ENCODE peak calls at places on chromosomes 12 and 14, in four cellular contexts. W is sigmoid colon, N is suprapubic skin, C is HepG2. Q is an unnamed sample.

GRCh38 chr14:73661872-73662271 is 17.1 kb downstream of the DNAL1 start:
- DNase-seq in C (no peak), N (no peak), W (no peak), Q (no peak)

GRCh38 chr12:34363050-34363673 is 340.9 kb downstream of the ALG10 start:
- DNase-seq in W (no peak), C (no peak), N (no peak), Q (no peak)

GRCh38 chr12:50527086-50527726 is 22.4 kb downstream of the DIP2B start:
- DNase-seq in N (no peak), C (peak; percentile 99), W (no peak), Q (no peak)

GRCh38 chr12:122393822-122394221 is 28.6 kb downstream of the CLIP1 start:
- DNase-seq in W (no peak), N (no peak), C (no peak), Q (no peak)

GRCh38 chr12:88057994-88058718 is 29.0 kb upstream of the C12orf50 start:
- DNase-seq in N (no peak), W (no peak), C (no peak), Q (no peak)

GRCh38 chr12:70487440-70487839 is 121.3 kb downstream of the KCNMB4 start:
- DNase-seq in W (no peak), C (no peak), N (no peak), Q (no peak)

GRCh38 chr12:127944211-127944899 is 322.6 kb upstream of the TMEM132C start:
- DNase-seq in C (no peak), N (no peak), W (no peak), Q (no peak)

GRCh38 chr12:123995023-123995422 is 22.0 kb downstream of the ZNF664 start:
- DNase-seq in C (no peak), N (no peak), W (no peak), Q (no peak)

GRCh38 chr12:98863167-98863566 is 218.1 kb downstream of the APAF1 start:
- DNase-seq in W (no peak), N (no peak), C (no peak), Q (no peak)

GRCh38 chr12:6953417-6954315 is 2.5 kb downstream of the PTPN6 start:
- DNase-seq in N (peak; percentile 75), W (peak; percentile 79), C (no peak), Q (no peak)

GRCh38 chr12:114920828-114921579 is 237.0 kb upstream of the TBX3 start:
- DNase-seq in N (no peak), W (no peak), C (no peak), Q (no peak)

GRCh38 chr12:85866929-85867776 is 6.9 kb upstream of the NTS start:
- DNase-seq in N (no peak), C (peak; percentile 48), W (no peak), Q (no peak)

GRCh38 chr12:12198124-12198523 is 68.7 kb downstream of the LRP6 start:
- DNase-seq in W (no peak), N (no peak), C (no peak), Q (no peak)

GRCh38 chr12:2618291-2618995 is 176.3 kb upstream of the FKBP4 start:
- DNase-seq in N (no peak), W (no peak), C (no peak), Q (no peak)

GRCh38 chr12:13097526-13097925 is 5.9 kb downstream of the GSG1 start:
- DNase-seq in W (no peak), N (no peak), C (no peak), Q (no peak)

GRCh38 chr12:124370851-124371250 is 76.0 kb downstream of the RFLNA start:
- DNase-seq in N (no peak), W (no peak), C (no peak), Q (no peak)

GRCh38 chr14:78048120-78048519 is 122.1 kb upstream of the NRXN3 start:
- DNase-seq in W (no peak), N (no peak), C (no peak), Q (no peak)

GRCh38 chr12:7271904-7272303 is 32.0 kb upstream of the ACSM4 start:
- DNase-seq in W (no peak), C (no peak), N (no peak), Q (no peak)

GRCh38 chr14:102540310-102541028 is 30.9 kb upstream of the ANKRD9 start:
- DNase-seq in C (peak; percentile 80), W (no peak), N (no peak), Q (no peak)

GRCh38 chr14:91063119-91063518 is 2.7 kb upstream of the RPS6KA5 start:
- DNase-seq in W (no peak), C (peak; percentile 16), N (no peak), Q (no peak)

GRCh38 chr14:35978561-35978960 is 152.4 kb downstream of the BRMS1L start:
- DNase-seq in W (no peak), N (no peak), C (no peak), Q (no peak)

DNA sequence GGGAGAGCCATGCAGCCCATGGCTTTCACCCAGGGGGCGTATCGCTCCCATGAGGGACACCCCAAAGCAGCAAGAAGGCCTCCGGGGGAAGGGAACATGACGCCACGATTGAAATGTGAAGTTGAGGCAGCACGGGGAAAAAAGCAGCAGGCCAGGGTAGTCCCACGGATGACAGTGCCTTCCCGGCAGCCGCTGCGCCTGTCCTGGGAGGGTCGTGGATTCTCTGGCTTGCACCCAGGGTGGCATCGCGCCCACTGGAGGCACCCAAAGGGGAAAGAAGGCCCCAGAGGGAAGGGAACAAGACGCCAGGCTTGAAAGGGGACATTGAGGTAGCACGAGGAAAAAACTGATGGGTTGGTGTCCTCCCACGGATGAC is 161.6 kb upstream of the ALG10B start:
- DNase-seq in C (no peak), W (no peak), N (no peak), Q (no peak)
- H3K9me3 ChIP-seq in C (no peaks in the 10 kb centered on the region), W (no peaks in the 10 kb centered on the region), N (no peaks in the 10 kb centered on the region), Q (no peaks in the 10 kb centered on the region)

DNA sequence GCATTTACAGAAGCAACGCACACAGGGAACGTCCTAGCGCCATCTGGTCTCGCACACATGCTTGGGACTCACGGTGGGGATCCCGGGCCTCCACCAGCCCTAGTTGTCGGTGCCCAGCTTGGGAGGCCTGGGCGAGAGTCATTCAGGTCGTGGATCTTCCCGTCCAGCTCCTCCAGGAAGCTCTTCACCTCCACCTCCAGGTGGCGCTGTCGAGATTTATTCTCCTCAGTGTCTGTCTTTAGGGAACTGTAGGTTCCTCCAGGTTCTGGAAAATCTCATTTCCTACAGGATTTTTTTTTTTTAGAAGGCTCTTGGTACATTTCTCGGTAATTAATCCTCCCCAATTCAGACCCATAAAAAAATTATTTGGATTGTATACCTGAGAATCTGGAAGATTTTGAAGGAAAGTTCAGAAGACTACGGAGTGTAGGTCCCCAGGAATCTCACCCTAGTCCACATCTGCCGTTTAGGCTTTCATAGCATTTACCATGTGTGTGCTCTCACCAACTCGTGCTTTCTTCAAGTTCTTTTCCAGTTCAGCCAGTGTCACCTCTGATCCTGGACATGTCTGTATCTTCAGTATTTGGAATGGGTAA is 910.0 kb downstream of the TMEM121 start:
- DNase-seq in N (no peak), C (no peak), W (no peak), Q (peak; percentile 63)
- H3K9me3 ChIP-seq in N (no peaks in the 10 kb centered on the region), C (no peaks in the 10 kb centered on the region), W (no peaks in the 10 kb centered on the region), Q (no peaks in the 10 kb centered on the region)

DNA sequence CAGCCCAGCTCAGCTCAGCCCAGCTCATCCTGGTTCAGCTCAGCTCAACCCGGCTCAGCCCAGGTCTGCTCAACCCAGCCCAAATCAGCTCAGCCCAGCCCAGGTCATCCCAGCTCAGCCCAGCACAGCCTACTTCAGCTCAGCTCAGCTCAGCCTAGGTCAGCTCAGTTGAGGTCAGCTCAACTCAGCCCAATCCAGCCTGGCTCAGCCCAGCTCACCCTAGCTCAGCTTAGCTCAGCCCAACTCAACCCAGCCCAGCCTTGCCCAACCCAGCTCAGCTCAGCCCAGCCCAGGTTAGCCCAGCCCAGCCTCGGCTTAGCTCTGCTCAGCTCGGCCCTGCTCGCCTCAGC is 332.3 kb downstream of the TMEM121 start:
- DNase-seq in N (peak; percentile 46), C (no peak), W (no peak), Q (no peak)
- H3K9me3 ChIP-seq in N (no peaks in the 10 kb centered on the region), C (no peaks in the 10 kb centered on the region), W (no peaks in the 10 kb centered on the region), Q (no peaks in the 10 kb centered on the region)

GRCh38 chr12:132339856-132340255 is 10.5 kb upstream of the GALNT9 start:
- DNase-seq in W (no peak), N (no peak), C (no peak), Q (no peak)
- H3K9me3 ChIP-seq in W (no peaks in the 10 kb centered on the region), N (no peaks in the 10 kb centered on the region), C (no peaks in the 10 kb centered on the region), Q (no peaks in the 10 kb centered on the region)

GRCh38 chr14:105894978-105895881 is 368.8 kb downstream of the TMEM121 start:
- DNase-seq in C (no peak), W (peak; percentile 46), N (peak; percentile 48), Q (peak; percentile 1)
- H3K9me3 ChIP-seq in C (no peaks in the 10 kb centered on the region), W (no peaks in the 10 kb centered on the region), N (no peaks in the 10 kb centered on the region), Q (no peaks in the 10 kb centered on the region)

DNA sequence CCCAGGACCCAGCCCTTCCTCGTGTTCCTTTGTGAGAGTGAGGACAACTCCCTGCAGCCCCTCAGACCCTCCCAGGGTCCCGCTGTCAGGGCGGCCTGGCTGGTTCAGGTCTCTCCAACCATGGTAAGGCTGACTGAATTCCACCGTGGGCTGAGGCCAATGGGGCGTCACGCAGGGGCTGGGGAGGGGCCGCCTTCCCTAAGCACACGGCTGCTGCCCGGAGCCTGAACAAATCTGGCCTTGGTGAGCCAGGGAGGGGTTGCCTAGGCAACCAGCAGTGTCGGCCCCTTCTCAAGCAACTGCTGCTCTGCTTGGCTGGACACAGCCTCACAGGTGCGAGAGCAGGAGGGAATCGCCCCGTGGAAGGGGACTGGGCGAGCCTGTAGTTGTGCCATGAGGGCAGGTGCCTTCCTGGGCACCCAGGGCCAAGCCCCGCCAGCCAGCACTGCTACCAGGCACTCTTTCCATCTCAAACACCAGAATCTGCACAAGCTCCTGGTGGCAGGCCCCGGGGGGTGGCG is 37.0 kb upstream of the GALNT9 start:
- DNase-seq in C (no peak), N (peak; percentile 52), W (peak; percentile 42), Q (no peak)
- H3K9me3 ChIP-seq in C (no peaks in the 10 kb centered on the region), N (peaks cover 2% of the 10 kb centered on the region), W (no peaks in the 10 kb centered on the region), Q (no peaks in the 10 kb centered on the region)

GRCh38 chr12:130198663-130199060 is 36.4 kb downstream of the FZD10 start:
- DNase-seq in W (no peak), C (no peak), N (no peak), Q (no peak)
- H3K9me3 ChIP-seq in W (no peaks in the 10 kb centered on the region), C (no peaks in the 10 kb centered on the region), N (no peaks in the 10 kb centered on the region), Q (no peaks in the 10 kb centered on the region)

GRCh38 chr12:102372112-102372511 is 108.3 kb downstream of the IGF1 start:
- DNase-seq in C (no peak), W (no peak), N (no peak), Q (no peak)

GRCh38 chr12:102374190-102374589 is 106.2 kb downstream of the IGF1 start:
- DNase-seq in N (no peak), W (no peak), C (peak; percentile 3), Q (no peak)

GRCh38 chr12:102379346-102379745 is 101.0 kb downstream of the IGF1 start:
- DNase-seq in N (no peak), C (no peak), W (no peak), Q (no peak)

GRCh38 chr12:102376781-102377180 is 103.6 kb downstream of the IGF1 start:
- DNase-seq in C (no peak), N (no peak), W (no peak), Q (no peak)

GRCh38 chr12:102376251-102376747 is 104.1 kb downstream of the IGF1 start:
- DNase-seq in W (no peak), N (no peak), C (no peak), Q (no peak)
- H3K9me3 ChIP-seq in W (no peaks in the 10 kb centered on the region), N (no peaks in the 10 kb centered on the region), C (no peaks in the 10 kb centered on the region), Q (no peaks in the 10 kb centered on the region)

Q was measured in T-helper 17 cell.